ENCODE peak calls at places on chromosomes 1 and 21, in ten cellular contexts. One of them, this sample, is unnamed.

GRCh38 chr1:207565546-207566468 is 69.8 kb downstream of the CR1 start:
- DNase-seq in Calu3: peak
- DNase-seq in H9: peak
- DNase-seq in left lung: no peak
- DNase-seq in right atrium auricular region: no peak
- DNase-seq in fibroblast of lung: peak
- DNase-seq in GM20000: no peak
- DNase-seq in right lobe of liver: no peak
- DNase-seq in A549: peak
- DNase-seq in MCF 10A: peak
- DNase-seq in this sample: no peak

GRCh38 chr1:153752561-153753195 is 22.5 kb upstream of the SLC27A3 start:
- DNase-seq in right atrium auricular region: no peak
- DNase-seq in H9: no peak
- DNase-seq in fibroblast of lung: peak
- DNase-seq in left lung: no peak
- DNase-seq in right lobe of liver: no peak
- DNase-seq in A549: no peak
- DNase-seq in Calu3: no peak
- DNase-seq in GM20000: no peak
- DNase-seq in MCF 10A: no peak
- DNase-seq in this sample: no peak

GRCh38 chr1:221778535-221779142 is 36.8 kb upstream of the DUSP10 start:
- DNase-seq in right lobe of liver: no peak
- DNase-seq in Calu3: no peak
- DNase-seq in A549: no peak
- DNase-seq in H9: no peak
- DNase-seq in fibroblast of lung: no peak
- DNase-seq in left lung: peak
- DNase-seq in right atrium auricular region: no peak
- DNase-seq in MCF 10A: no peak
- DNase-seq in GM20000: no peak
- DNase-seq in this sample: no peak

GRCh38 chr1:153291514-153291913 is 21.2 kb downstream of the PGLYRP3 start:
- DNase-seq in MCF 10A: no peak
- DNase-seq in Calu3: no peak
- DNase-seq in left lung: no peak
- DNase-seq in right atrium auricular region: peak
- DNase-seq in right lobe of liver: no peak
- DNase-seq in GM20000: peak
- DNase-seq in A549: no peak
- DNase-seq in fibroblast of lung: no peak
- DNase-seq in H9: no peak
- DNase-seq in this sample: no peak

GRCh38 chr1:201686709-201687455 is 142.1 kb upstream of the IPO9 start:
- DNase-seq in fibroblast of lung: no peak
- DNase-seq in H9: peak
- DNase-seq in left lung: no peak
- DNase-seq in Calu3: peak
- DNase-seq in GM20000: no peak
- DNase-seq in A549: peak
- DNase-seq in right atrium auricular region: no peak
- DNase-seq in right lobe of liver: no peak
- DNase-seq in MCF 10A: peak
- DNase-seq in this sample: no peak

GRCh38 chr1:218480137-218480536 is 135.0 kb downstream of the TGFB2 start:
- DNase-seq in GM20000: no peak
- DNase-seq in MCF 10A: peak
- DNase-seq in fibroblast of lung: peak
- DNase-seq in left lung: no peak
- DNase-seq in right lobe of liver: no peak
- DNase-seq in H9: no peak
- DNase-seq in A549: peak
- DNase-seq in Calu3: no peak
- DNase-seq in right atrium auricular region: no peak
- DNase-seq in this sample: no peak

GRCh38 chr1:81998165-81998564 is 197.4 kb downstream of the ADGRL2 start:
- DNase-seq in A549: no peak
- DNase-seq in H9: no peak
- DNase-seq in right lobe of liver: no peak
- DNase-seq in GM20000: no peak
- DNase-seq in right atrium auricular region: no peak
- DNase-seq in Calu3: no peak
- DNase-seq in MCF 10A: no peak
- DNase-seq in fibroblast of lung: no peak
- DNase-seq in left lung: no peak
- DNase-seq in this sample: no peak

GRCh38 chr21:29718081-29718815 is 221.5 kb downstream of the GRIK1 start:
- DNase-seq in fibroblast of lung: peak
- DNase-seq in H9: no peak
- DNase-seq in right lobe of liver: no peak
- DNase-seq in MCF 10A: peak
- DNase-seq in left lung: no peak
- DNase-seq in A549: no peak
- DNase-seq in right atrium auricular region: no peak
- DNase-seq in Calu3: no peak
- DNase-seq in GM20000: no peak
- DNase-seq in this sample: no peak

GRCh38 chr1:160144921-160145320 is 6.5 kb upstream of the ATP1A4 start:
- DNase-seq in GM20000: no peak
- DNase-seq in left lung: no peak
- DNase-seq in fibroblast of lung: peak
- DNase-seq in right lobe of liver: no peak
- DNase-seq in H9: no peak
- DNase-seq in right atrium auricular region: no peak
- DNase-seq in MCF 10A: no peak
- DNase-seq in A549: no peak
- DNase-seq in Calu3: no peak
- DNase-seq in this sample: no peak

GRCh38 chr1:21865943-21866628 is 54.0 kb downstream of the LDLRAD2 start:
- DNase-seq in Calu3: no peak
- DNase-seq in right lobe of liver: no peak
- DNase-seq in H9: peak
- DNase-seq in right atrium auricular region: no peak
- DNase-seq in GM20000: peak
- DNase-seq in fibroblast of lung: no peak
- DNase-seq in left lung: no peak
- DNase-seq in A549: no peak
- DNase-seq in MCF 10A: no peak
- DNase-seq in this sample: no peak
- TF ChIP-seq CTCF in Calu3: no peak
- TF ChIP-seq CTCF in right lobe of liver: no peak
- TF ChIP-seq CTCF in H9: peak
- TF ChIP-seq CTCF in right atrium auricular region: no peak
- TF ChIP-seq CTCF in GM20000: no peak
- TF ChIP-seq CTCF in fibroblast of lung: no peak
- TF ChIP-seq CTCF in left lung: no peak
- TF ChIP-seq CTCF in A549: no peak
- TF ChIP-seq CTCF in MCF 10A: no peak
- TF ChIP-seq CTCF in this sample: no peak

GRCh38 chr21:26710155-26710554 is 135.1 kb downstream of the ADAMTS1 start:
- DNase-seq in right atrium auricular region: no peak
- DNase-seq in Calu3: no peak
- DNase-seq in right lobe of liver: no peak
- DNase-seq in GM20000: no peak
- DNase-seq in MCF 10A: no peak
- DNase-seq in left lung: no peak
- DNase-seq in A549: no peak
- DNase-seq in fibroblast of lung: no peak
- DNase-seq in H9: no peak
- DNase-seq in this sample: no peak

GRCh38 chr21:26719750-26720149 is 125.5 kb downstream of the ADAMTS1 start:
- DNase-seq in right lobe of liver: no peak
- DNase-seq in MCF 10A: no peak
- DNase-seq in Calu3: no peak
- DNase-seq in right atrium auricular region: no peak
- DNase-seq in fibroblast of lung: no peak
- DNase-seq in H9: no peak
- DNase-seq in GM20000: no peak
- DNase-seq in left lung: peak
- DNase-seq in A549: no peak
- DNase-seq in this sample: no peak

GRCh38 chr21:26715116-26715515 is 130.1 kb downstream of the ADAMTS1 start:
- DNase-seq in A549: no peak
- DNase-seq in right lobe of liver: no peak
- DNase-seq in left lung: no peak
- DNase-seq in Calu3: no peak
- DNase-seq in right atrium auricular region: no peak
- DNase-seq in fibroblast of lung: no peak
- DNase-seq in H9: no peak
- DNase-seq in MCF 10A: no peak
- DNase-seq in GM20000: no peak
- DNase-seq in this sample: no peak

GRCh38 chr21:26717146-26717739 is 128.0 kb downstream of the ADAMTS1 start:
- DNase-seq in right lobe of liver: no peak
- DNase-seq in MCF 10A: peak
- DNase-seq in right atrium auricular region: no peak
- DNase-seq in Calu3: no peak
- DNase-seq in GM20000: peak
- DNase-seq in A549: peak
- DNase-seq in H9: no peak
- DNase-seq in fibroblast of lung: peak
- DNase-seq in left lung: no peak
- DNase-seq in this sample: no peak

GRCh38 chr21:26715878-26716506 is 129.2 kb downstream of the ADAMTS1 start:
- DNase-seq in right atrium auricular region: no peak
- DNase-seq in GM20000: peak
- DNase-seq in right lobe of liver: no peak
- DNase-seq in Calu3: peak
- DNase-seq in left lung: no peak
- DNase-seq in fibroblast of lung: peak
- DNase-seq in H9: peak
- DNase-seq in MCF 10A: peak
- DNase-seq in A549: peak
- DNase-seq in this sample: no peak
- TF ChIP-seq CTCF in right atrium auricular region: peak
- TF ChIP-seq CTCF in GM20000: peak
- TF ChIP-seq CTCF in right lobe of liver: peak
- TF ChIP-seq CTCF in Calu3: peak
- TF ChIP-seq CTCF in left lung: peak
- TF ChIP-seq CTCF in fibroblast of lung: peak
- TF ChIP-seq CTCF in H9: peak
- TF ChIP-seq CTCF in MCF 10A: peak
- TF ChIP-seq CTCF in A549: peak
- TF ChIP-seq CTCF in this sample: peak

DNA sequence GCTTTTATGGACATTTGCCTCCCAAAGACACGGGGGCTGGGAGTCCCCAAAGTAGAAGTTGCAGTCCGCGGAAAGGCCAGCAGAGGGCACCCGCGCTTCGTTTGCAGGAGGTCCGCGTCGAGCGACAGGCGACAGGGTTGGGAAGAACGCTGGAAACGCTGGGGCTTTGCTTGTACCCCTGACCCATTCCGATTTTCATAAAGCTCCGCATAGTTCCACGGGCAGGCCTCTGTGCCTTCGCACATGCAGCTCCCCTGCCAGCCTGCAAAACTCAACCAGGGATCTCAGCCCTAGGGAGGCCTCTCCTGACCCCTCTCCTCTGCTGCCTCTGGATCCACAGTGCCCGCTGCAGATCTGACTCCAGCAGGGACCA is 44.2 kb upstream of the LAPTM5 start:
- DNase-seq in Calu3: peak
- DNase-seq in MCF 10A: peak
- DNase-seq in H9: peak
- DNase-seq in GM20000: peak
- DNase-seq in A549: peak
- DNase-seq in left lung: peak
- DNase-seq in right atrium auricular region: peak
- DNase-seq in fibroblast of lung: peak
- DNase-seq in right lobe of liver: peak
- DNase-seq in this sample: peak
- TF ChIP-seq CTCF in Calu3: peak
- TF ChIP-seq CTCF in MCF 10A: peak
- TF ChIP-seq CTCF in H9: peak
- TF ChIP-seq CTCF in GM20000: peak
- TF ChIP-seq CTCF in A549: peak
- TF ChIP-seq CTCF in left lung: peak
- TF ChIP-seq CTCF in right atrium auricular region: peak
- TF ChIP-seq CTCF in fibroblast of lung: peak
- TF ChIP-seq CTCF in right lobe of liver: peak
- TF ChIP-seq CTCF in this sample: peak

DNA sequence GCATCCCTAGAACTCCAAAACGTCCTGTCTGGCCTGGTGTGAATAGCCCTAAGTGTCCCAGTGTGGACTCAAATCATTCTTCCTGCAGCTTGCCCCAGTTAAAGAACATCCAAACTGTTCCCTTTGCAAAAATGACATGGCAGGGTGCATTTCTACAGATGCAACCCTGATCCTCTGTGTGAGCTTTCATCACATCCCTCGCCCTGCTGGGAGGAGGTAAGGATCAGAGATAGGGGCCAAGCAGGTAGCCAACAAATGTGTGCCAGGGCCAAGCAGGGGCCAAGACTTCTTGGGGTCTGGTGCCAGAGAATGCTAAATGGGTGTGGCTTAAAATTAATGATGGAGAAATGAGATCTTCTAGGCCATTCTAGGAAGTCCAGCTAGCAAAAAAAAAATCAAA is 27.1 kb upstream of the MPZL1 start:
- DNase-seq in A549: no peak
- DNase-seq in right lobe of liver: no peak
- DNase-seq in H9: no peak
- DNase-seq in MCF 10A: no peak
- DNase-seq in left lung: no peak
- DNase-seq in fibroblast of lung: no peak
- DNase-seq in GM20000: no peak
- DNase-seq in Calu3: no peak
- DNase-seq in right atrium auricular region: no peak
- DNase-seq in this sample: no peak
- TF ChIP-seq CTCF in A549: no peak
- TF ChIP-seq CTCF in right lobe of liver: no peak
- TF ChIP-seq CTCF in H9: no peak
- TF ChIP-seq CTCF in MCF 10A: no peak
- TF ChIP-seq CTCF in left lung: no peak
- TF ChIP-seq CTCF in fibroblast of lung: no peak
- TF ChIP-seq CTCF in GM20000: no peak
- TF ChIP-seq CTCF in Calu3: no peak
- TF ChIP-seq CTCF in right atrium auricular region: no peak
- TF ChIP-seq CTCF in this sample: no peak